ENCODE peak calls at places on chromosomes 5 and 9, in five cellular contexts. U is HL-60; O is left ventricle myocardium inferior; Y is CD8-positive, alpha-beta memory T cell; F is GM23248. X is an unnamed sample.

GRCh38 chr9:89986190-89986589 is 381.4 kb downstream of the GADD45G start:
- DNase-seq in O (no peak), F (no peak), U (no peak), Y (no peak), X (no peak)

GRCh38 chr5:139204196-139204595 is 6.0 kb upstream of the SIL1 start:
- DNase-seq in U (no peak), F (no peak), Y (no peak), O (no peak), X (no peak)

GRCh38 chr5:80745490-80745889 is 90.7 kb upstream of the DHFR start:
- DNase-seq in U (no peak), F (peak), O (no peak), Y (no peak), X (no peak)

GRCh38 chr9:4421847-4422246 is 68.4 kb upstream of the SLC1A1 start:
- DNase-seq in U (no peak), Y (no peak), O (no peak), F (no peak), X (no peak)

GRCh38 chr9:96201140-96201539 is 100.8 kb downstream of the HSD17B3 start:
- DNase-seq in O (no peak), U (no peak), Y (no peak), F (no peak), X (no peak)

GRCh38 chr9:134175808-134176598 is 11.6 kb upstream of the RNU6ATAC start:
- DNase-seq in U (no peak), O (no peak), F (peak), Y (no peak), X (peak)

GRCh38 chr9:98220911-98221310 is 28.5 kb upstream of the CORO2A start:
- DNase-seq in Y (no peak), F (no peak), U (no peak), O (no peak), X (no peak)

GRCh38 chr9:133680976-133681657 is 45.0 kb downstream of the DBH start:
- DNase-seq in O (peak), F (no peak), U (no peak), Y (no peak), X (no peak)

GRCh38 chr5:134453016-134453415 is 41.3 kb upstream of the CDKN2AIPNL start:
- DNase-seq in U (no peak), Y (no peak), O (no peak), F (no peak), X (no peak)

GRCh38 chr5:134449167-134449566 is 37.5 kb upstream of the CDKN2AIPNL start:
- DNase-seq in F (no peak), Y (no peak), O (no peak), U (no peak), X (no peak)

GRCh38 chr5:134455466-134455865 is 43.8 kb upstream of the CDKN2AIPNL start:
- DNase-seq in F (no peak), U (no peak), O (no peak), Y (no peak), X (peak)

GRCh38 chr5:134450374-134450773 is 38.7 kb upstream of the CDKN2AIPNL start:
- DNase-seq in U (peak), Y (no peak), O (no peak), F (no peak), X (no peak)

DNA sequence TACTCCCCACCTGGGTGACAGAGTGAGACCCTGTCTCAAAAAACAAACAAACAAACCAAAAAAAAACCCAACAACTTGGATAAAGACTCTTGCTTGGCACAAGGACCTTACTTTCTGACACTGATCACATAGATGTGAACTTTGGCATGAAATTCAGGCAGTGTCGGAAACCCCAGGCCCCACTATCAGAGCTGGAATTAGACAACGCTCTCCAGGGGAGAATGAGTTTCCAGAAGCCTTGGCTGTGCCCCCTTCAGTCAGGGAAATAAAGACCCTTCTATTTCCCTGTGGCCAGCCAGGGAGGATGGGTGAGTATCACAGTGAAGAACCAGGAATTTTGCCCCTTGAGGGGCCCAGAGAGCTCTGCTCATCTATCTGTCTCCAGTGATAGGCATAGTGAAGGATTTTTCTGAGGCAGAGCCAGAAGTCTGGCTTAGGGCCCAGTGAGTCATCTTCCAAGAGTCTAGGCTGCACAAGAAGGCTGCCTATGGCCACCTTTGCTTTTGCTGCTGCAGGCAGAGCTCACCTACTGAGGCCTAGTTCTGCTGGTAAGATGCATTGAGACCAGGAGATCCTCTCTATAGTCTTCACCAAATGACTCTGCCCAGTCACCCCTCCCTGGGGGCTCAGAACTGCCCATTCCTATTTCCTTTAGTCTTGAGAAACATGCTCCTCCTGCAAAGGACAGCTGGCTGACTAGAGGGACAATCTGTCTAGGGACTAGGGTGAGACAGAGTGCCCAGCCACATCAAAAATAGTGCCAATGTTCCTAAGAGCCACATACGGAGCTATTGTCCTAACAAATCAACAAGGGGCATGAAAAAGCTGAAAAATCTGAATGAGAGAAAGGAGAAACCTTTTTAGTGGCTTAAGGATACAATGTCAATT is 40.2 kb upstream of the CDKN2AIPNL start:
- DNase-seq in Y (no peak), U (no peak), O (peak), F (peak), X (peak)
- H3K4me3 ChIP-seq in Y (no peak), U (no peak), O (no peak), F (no peak), X (no peak)

GRCh38 chr9:126705311-126705766 is 91.6 kb downstream of the LMX1B start:
- DNase-seq in Y (peak), O (peak), F (peak), U (peak), X (peak)
- H3K4me3 ChIP-seq in Y (no peak), O (peak), F (peak), U (no peak), X (no peak)

GRCh38 chr9:127777368-127777960 is 1.0 kb downstream of the SH2D3C start:
- DNase-seq in F (no peak), Y (no peak), U (no peak), O (no peak), X (no peak)

GRCh38 chr9:127780126-127780885 is 1.8 kb upstream of the SH2D3C start:
- DNase-seq in U (no peak), Y (no peak), F (no peak), O (no peak), X (no peak)

GRCh38 chr9:127776919-127777280 is 1.6 kb downstream of the SH2D3C start:
- DNase-seq in U (no peak), O (no peak), F (no peak), Y (no peak), X (no peak)

GRCh38 chr9:127779136-127779981 is 893 bp upstream of the SH2D3C start:
- DNase-seq in Y (no peak), O (no peak), F (peak), U (peak), X (no peak)

DNA sequence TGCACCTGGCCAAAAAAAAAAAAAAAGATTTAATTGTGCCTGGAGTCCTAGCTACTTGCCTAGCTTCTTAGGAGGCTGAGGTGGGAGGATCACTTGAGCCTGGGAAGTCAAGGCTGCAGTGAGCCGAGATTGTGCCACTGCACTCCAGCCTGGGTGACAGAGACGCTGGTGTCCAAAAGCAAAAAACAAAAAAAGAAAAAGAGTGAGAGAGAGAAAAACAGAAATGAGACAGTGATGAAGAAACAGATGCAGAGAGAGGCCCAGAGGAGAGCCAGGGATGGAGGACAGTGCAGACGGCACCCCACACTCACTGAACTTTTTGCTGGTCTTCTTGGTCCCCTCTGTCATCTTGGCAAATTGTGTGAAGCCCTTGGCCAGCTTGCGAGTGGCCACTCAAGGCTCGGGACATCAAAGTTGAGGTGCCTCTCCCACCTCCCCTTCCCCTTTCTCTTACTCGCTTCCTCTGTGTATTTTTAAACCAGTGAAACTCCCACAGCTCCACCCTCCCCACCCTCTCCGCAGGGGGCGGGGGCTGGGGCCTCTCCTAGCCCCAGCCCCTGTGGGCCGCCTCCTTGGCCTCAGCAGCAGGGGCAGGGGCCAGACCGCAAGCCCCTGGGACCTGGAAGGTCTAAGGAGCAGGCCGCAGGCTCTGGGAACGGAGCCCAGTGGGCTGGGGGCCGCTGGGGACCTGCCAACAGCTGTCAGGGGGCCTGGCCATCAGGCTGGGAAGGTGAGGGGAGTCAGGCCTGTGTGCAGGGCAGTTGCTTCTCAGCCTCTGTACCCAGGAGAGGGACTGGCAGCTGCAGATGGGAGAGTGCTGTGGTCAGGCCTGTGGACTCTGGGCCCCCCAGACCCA is at the start of gene SH2D3C:
- DNase-seq in Y (peak), U (peak), O (peak), F (no peak), X (no peak)
- H3K4me3 ChIP-seq in Y (peak), U (peak), O (peak), F (no peak), X (no peak)

GRCh38 chr9:122075135-122076030 is 17.7 kb downstream of the TTLL11 start:
- DNase-seq in U (no peak), Y (no peak), O (no peak), F (peak), X (no peak)
- H3K4me3 ChIP-seq in U (no peak), Y (no peak), O (no peak), F (no peak), X (no peak)

GRCh38 chr9:126618200-126618589 is 4.5 kb downstream of the LMX1B start:
- DNase-seq in O (no peak), Y (no peak), U (no peak), F (no peak), X (no peak)
- H3K4me3 ChIP-seq in O (peak), Y (no peak), U (no peak), F (no peak), X (no peak)

DNA sequence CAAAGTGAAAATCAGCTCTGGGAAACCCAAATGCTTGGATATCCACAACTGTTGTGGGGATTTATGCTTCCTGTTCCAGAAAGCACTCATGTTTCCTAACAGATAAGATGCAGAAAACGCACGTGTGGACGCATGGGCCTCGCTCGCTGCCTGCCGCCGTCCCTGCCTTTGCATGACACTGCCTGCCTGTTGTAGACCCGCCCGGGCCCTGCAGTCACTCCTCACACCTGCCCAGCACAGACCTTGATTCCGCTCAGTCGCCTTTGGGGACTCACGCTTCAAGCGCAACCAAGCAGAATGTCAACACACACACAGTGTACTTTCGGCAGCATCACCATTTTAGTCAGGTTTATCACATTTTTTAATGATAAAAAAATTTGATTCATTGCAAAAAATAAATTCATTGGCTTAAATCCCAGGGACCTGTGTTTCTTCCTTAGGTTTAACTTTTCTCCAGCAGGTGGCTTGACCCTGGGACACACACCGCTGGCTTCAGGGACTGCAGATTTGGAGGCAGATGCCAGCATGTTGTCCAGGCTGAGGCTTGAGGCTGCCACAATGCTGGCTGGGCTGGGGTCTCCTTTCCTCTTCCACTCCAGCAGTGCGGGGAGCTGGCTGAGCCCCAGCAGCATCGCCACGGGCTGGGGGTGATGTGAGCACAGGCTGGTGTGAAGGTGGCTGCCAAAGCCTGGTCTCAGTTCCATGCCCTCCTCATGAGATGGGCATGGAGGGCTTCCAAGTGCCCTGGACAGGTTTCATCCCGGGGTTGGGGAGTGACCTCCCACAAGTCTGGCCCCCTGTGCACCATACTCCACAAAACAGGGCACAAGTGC is 416.9 kb upstream of the IRX4 start:
- DNase-seq in F (no peak), O (no peak), Y (no peak), U (no peak), X (no peak)
- H3K4me3 ChIP-seq in F (no peak), O (no peak), Y (no peak), U (no peak), X (no peak)

GRCh38 chr9:37956904-37957663 is 53.2 kb upstream of the SLC25A51 start:
- DNase-seq in O (no peak), F (no peak), U (no peak), Y (no peak), X (peak)

GRCh38 chr9:37957664-37957953 is 53.7 kb upstream of the SLC25A51 start:
- DNase-seq in F (no peak), Y (no peak), U (no peak), O (no peak), X (no peak)

GRCh38 chr9:37956423-37956820 is 52.5 kb upstream of the SLC25A51 start:
- DNase-seq in F (no peak), O (no peak), Y (no peak), U (no peak), X (no peak)

GRCh38 chr9:37954581-37954981 is 50.7 kb upstream of the SLC25A51 start:
- DNase-seq in U (no peak), Y (no peak), O (no peak), F (no peak), X (no peak)

DNA sequence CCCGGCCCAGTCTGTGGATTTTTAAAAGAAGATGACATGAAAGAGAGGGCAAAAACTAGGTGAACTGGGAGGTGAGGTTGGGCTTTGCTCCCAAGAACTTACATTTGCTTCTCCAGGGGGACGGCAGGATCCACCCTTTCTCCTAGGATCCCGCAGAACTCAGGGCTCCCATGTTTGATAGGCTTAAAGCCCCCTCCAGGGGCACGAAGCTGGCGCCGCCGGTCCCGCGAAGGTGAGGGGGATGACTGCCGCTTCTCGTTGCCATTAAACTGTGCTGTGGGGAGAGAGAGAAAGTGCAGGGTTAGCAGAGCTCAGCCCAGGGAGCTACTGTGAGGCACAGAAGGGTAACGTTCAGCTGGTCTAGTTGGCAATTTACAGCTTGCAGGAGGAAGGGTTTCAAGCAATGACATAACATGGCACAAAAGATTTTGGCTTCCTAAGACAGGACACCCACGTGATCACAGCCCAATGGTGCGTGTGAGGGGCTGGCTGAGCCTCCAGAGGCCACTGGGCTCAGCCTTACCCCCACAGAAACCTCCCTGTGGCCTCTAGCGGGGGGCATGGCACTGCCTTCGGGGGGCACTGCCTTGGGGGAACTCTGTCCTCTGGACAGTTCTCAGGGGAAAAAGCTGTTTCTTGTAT is 52.0 kb upstream of the SLC25A51 start:
- DNase-seq in Y (no peak), O (no peak), U (no peak), F (no peak), X (no peak)
- H3K4me3 ChIP-seq in Y (no peak), O (no peak), U (no peak), F (no peak), X (no peak)

X was measured in testis.